ENCODE peak calls at places on chromosomes 4 and X, in five cellular contexts. One of them, this sample, is unnamed.

GRCh38 chr4:43837171-43837570 is 611.4 kb downstream of the KCTD8 start:
- DNase-seq in PC-9: no peak
- DNase-seq in A549: no peak
- DNase-seq in osteoblast: no peak
- DNase-seq in mesendoderm: no peak
- DNase-seq in this sample: no peak

GRCh38 chrX:110646386-110646785 is 149.2 kb downstream of the CHRDL1 start:
- DNase-seq in mesendoderm: no peak
- DNase-seq in osteoblast: no peak
- DNase-seq in PC-9: no peak
- DNase-seq in A549: no peak
- DNase-seq in this sample: no peak

GRCh38 chrX:42823443-42823842 is 45.5 kb upstream of the PPP1R2C start:
- DNase-seq in osteoblast: no peak
- DNase-seq in mesendoderm: no peak
- DNase-seq in PC-9: no peak
- DNase-seq in A549: no peak
- DNase-seq in this sample: no peak

GRCh38 chr4:11701978-11702377 is 273.3 kb upstream of the HS3ST1 start:
- DNase-seq in osteoblast: no peak
- DNase-seq in A549: no peak
- DNase-seq in PC-9: no peak
- DNase-seq in mesendoderm: peak
- DNase-seq in this sample: no peak

GRCh38 chr4:113043591-113043990 is 5.9 kb upstream of the ANK2 start:
- DNase-seq in osteoblast: no peak
- DNase-seq in PC-9: no peak
- DNase-seq in A549: no peak
- DNase-seq in mesendoderm: no peak
- DNase-seq in this sample: no peak

GRCh38 chrX:53188763-53189162 is 36.2 kb downstream of the KDM5C start:
- DNase-seq in mesendoderm: peak
- DNase-seq in osteoblast: no peak
- DNase-seq in PC-9: no peak
- DNase-seq in A549: no peak
- DNase-seq in this sample: no peak

GRCh38 chrX:155071694-155072215 is 447 bp downstream of the BRCC3 start:
- DNase-seq in A549: no peak
- DNase-seq in osteoblast: no peak
- DNase-seq in PC-9: peak
- DNase-seq in mesendoderm: peak
- DNase-seq in this sample: peak

GRCh38 chrX:71604141-71604540 is 14.2 kb downstream of the CXCR3 start:
- DNase-seq in osteoblast: peak
- DNase-seq in PC-9: no peak
- DNase-seq in A549: no peak
- DNase-seq in mesendoderm: peak
- DNase-seq in this sample: no peak

GRCh38 chr4:87492617-87493016 is 36.6 kb downstream of the SPARCL1 start:
- DNase-seq in osteoblast: no peak
- DNase-seq in A549: no peak
- DNase-seq in mesendoderm: no peak
- DNase-seq in PC-9: no peak
- DNase-seq in this sample: no peak

GRCh38 chr4:189792819-189793618 is 147.7 kb upstream of the FRG1 start:
- DNase-seq in mesendoderm: peak
- DNase-seq in A549: peak
- DNase-seq in PC-9: peak
- DNase-seq in osteoblast: no peak
- DNase-seq in this sample: peak
- H3K4me2 ChIP-seq in mesendoderm: no peak
- H3K4me2 ChIP-seq in A549: peak
- H3K4me2 ChIP-seq in PC-9: no peak
- H3K4me2 ChIP-seq in osteoblast: peak
- H3K4me2 ChIP-seq in this sample: no peak

GRCh38 chr4:186554485-186554884 is 882 bp downstream of the MTNR1A start:
- DNase-seq in A549: peak
- DNase-seq in mesendoderm: peak
- DNase-seq in PC-9: no peak
- DNase-seq in osteoblast: no peak
- DNase-seq in this sample: no peak
- H3K4me2 ChIP-seq in A549: peak
- H3K4me2 ChIP-seq in mesendoderm: peak
- H3K4me2 ChIP-seq in PC-9: no peak
- H3K4me2 ChIP-seq in osteoblast: peak
- H3K4me2 ChIP-seq in this sample: no peak

GRCh38 chrX:1466971-1467561 is 14.4 kb upstream of the ASMTL start:
- DNase-seq in mesendoderm: no peak
- DNase-seq in A549: no peak
- DNase-seq in osteoblast: no peak
- DNase-seq in PC-9: no peak
- DNase-seq in this sample: peak
- H3K4me2 ChIP-seq in mesendoderm: no peak
- H3K4me2 ChIP-seq in A549: no peak
- H3K4me2 ChIP-seq in osteoblast: peak
- H3K4me2 ChIP-seq in PC-9: no peak
- H3K4me2 ChIP-seq in this sample: peak

GRCh38 chrX:116749943-116750342 is 287.2 kb upstream of the CT83 start:
- DNase-seq in PC-9: peak
- DNase-seq in osteoblast: no peak
- DNase-seq in A549: no peak
- DNase-seq in mesendoderm: peak
- DNase-seq in this sample: no peak
- H3K4me2 ChIP-seq in PC-9: no peak
- H3K4me2 ChIP-seq in osteoblast: no peak
- H3K4me2 ChIP-seq in A549: no peak
- H3K4me2 ChIP-seq in mesendoderm: no peak
- H3K4me2 ChIP-seq in this sample: no peak

GRCh38 chr4:75659512-75660031 is 13.6 kb downstream of the G3BP2 start:
- DNase-seq in PC-9: no peak
- DNase-seq in osteoblast: no peak
- DNase-seq in A549: no peak
- DNase-seq in mesendoderm: no peak
- DNase-seq in this sample: no peak
- H3K4me2 ChIP-seq in PC-9: no peak
- H3K4me2 ChIP-seq in osteoblast: no peak
- H3K4me2 ChIP-seq in A549: peak
- H3K4me2 ChIP-seq in mesendoderm: no peak
- H3K4me2 ChIP-seq in this sample: no peak

This sample was measured in OCI-LY7.